ENCODE peak calls at places on chromosomes 3 and 15, in nine cellular contexts. S is A549, T is left ventricle myocardium inferior, N is psoas muscle, G is lower lobe of right lung, P is IMR-90, V is hepatocyte, U is OCI-LY7, M is heart left ventricle. A is an unnamed sample.
A peak's percentile ranks its signal among the peaks of the same experiment; 100 is the strongest.

GRCh38 chr3:32105291-32106131 is 909 bp upstream of the GPD1L start:
- DNase-seq in S (peak; percentile 44), V (no peak), M (no peak), G (no peak), P (peak; percentile 10), N (no peak), U (no peak), T (no peak), A (no peak)

GRCh38 chr3:118347781-118348557 is 686.7 kb downstream of the IGSF11 start:
- DNase-seq in N (no peak), M (no peak), T (no peak), U (no peak), V (no peak), S (no peak), G (no peak), P (no peak), A (no peak)

GRCh38 chr3:187000711-187001151 is 70.4 kb downstream of the ST6GAL1 start:
- DNase-seq in V (no peak), N (no peak), S (no peak), G (no peak), T (no peak), P (no peak), U (peak; percentile 92), M (no peak), A (no peak)

GRCh38 chr15:44034334-44034733 is 160.7 kb downstream of the FRMD5 start:
- DNase-seq in M (no peak), N (no peak), S (no peak), T (no peak), G (no peak), V (no peak), U (no peak), P (no peak), A (no peak)

GRCh38 chr3:168495251-168495650 is 399.5 kb upstream of the GOLIM4 start:
- DNase-seq in P (no peak), S (no peak), G (no peak), M (no peak), U (no peak), T (no peak), N (no peak), V (no peak), A (no peak)

GRCh38 chr3:151169700-151170224 is 33.3 kb downstream of the GPR171 start:
- DNase-seq in T (peak; percentile 55), U (no peak), G (peak; percentile 79), P (no peak), N (peak; percentile 37), V (no peak), S (no peak), M (peak; percentile 40), A (peak; percentile 60)

GRCh38 chr3:192444096-192444790 is 283.1 kb downstream of the FGF12 start:
- DNase-seq in G (peak; percentile 62), V (peak; percentile 76), T (peak; percentile 43), N (peak; percentile 41), P (peak; percentile 53), M (peak; percentile 33), S (peak; percentile 47), U (peak; percentile 69), A (peak; percentile 18)

GRCh38 chr3:54859204-54859603 is 68.7 kb downstream of the LRTM1 start:
- DNase-seq in V (no peak), U (no peak), G (no peak), S (no peak), P (peak; percentile 68), N (no peak), M (no peak), T (no peak), A (no peak)

GRCh38 chr3:16297991-16298885 is 33.2 kb downstream of the OXNAD1 start:
- DNase-seq in U (no peak), M (no peak), G (no peak), N (no peak), T (no peak), P (no peak), S (no peak), V (no peak), A (no peak)

GRCh38 chr3:115062412-115062956 is 84.6 kb downstream of the ZBTB20 start:
- DNase-seq in S (no peak), P (peak; percentile 52), U (no peak), M (no peak), T (no peak), N (no peak), V (no peak), G (no peak), A (no peak)

GRCh38 chr15:63013052-63013808 is 29.3 kb upstream of the TPM1 start:
- DNase-seq in G (no peak), U (no peak), P (peak; percentile 83), V (no peak), N (peak; percentile 29), M (no peak), T (no peak), S (no peak), A (no peak)

GRCh38 chr15:57463360-57463759 is 87.1 kb downstream of the CGNL1 start:
- DNase-seq in V (no peak), U (no peak), S (no peak), T (no peak), P (no peak), N (no peak), G (no peak), M (no peak), A (no peak)

GRCh38 chr15:57548835-57549234 is 42.9 kb upstream of the MYZAP start:
- DNase-seq in G (no peak), V (no peak), U (no peak), T (no peak), S (no peak), P (no peak), N (no peak), M (no peak), A (no peak)

GRCh38 chr3:61802772-61803171 is 241.4 kb downstream of the PTPRG start:
- DNase-seq in S (no peak), U (no peak), P (no peak), G (no peak), M (no peak), N (no peak), T (no peak), V (no peak), A (no peak)

GRCh38 chr15:39381517-39381916 is 199.4 kb upstream of the THBS1 start:
- DNase-seq in T (no peak), N (no peak), M (no peak), V (no peak), P (no peak), G (no peak), U (no peak), S (no peak), A (no peak)

GRCh38 chr15:65087873-65088642 is 11.5 kb downstream of the KBTBD13 start:
- DNase-seq in S (no peak), G (peak; percentile 65), U (no peak), N (no peak), V (no peak), M (peak; percentile 73), P (no peak), T (peak; percentile 70), A (no peak)

DNA sequence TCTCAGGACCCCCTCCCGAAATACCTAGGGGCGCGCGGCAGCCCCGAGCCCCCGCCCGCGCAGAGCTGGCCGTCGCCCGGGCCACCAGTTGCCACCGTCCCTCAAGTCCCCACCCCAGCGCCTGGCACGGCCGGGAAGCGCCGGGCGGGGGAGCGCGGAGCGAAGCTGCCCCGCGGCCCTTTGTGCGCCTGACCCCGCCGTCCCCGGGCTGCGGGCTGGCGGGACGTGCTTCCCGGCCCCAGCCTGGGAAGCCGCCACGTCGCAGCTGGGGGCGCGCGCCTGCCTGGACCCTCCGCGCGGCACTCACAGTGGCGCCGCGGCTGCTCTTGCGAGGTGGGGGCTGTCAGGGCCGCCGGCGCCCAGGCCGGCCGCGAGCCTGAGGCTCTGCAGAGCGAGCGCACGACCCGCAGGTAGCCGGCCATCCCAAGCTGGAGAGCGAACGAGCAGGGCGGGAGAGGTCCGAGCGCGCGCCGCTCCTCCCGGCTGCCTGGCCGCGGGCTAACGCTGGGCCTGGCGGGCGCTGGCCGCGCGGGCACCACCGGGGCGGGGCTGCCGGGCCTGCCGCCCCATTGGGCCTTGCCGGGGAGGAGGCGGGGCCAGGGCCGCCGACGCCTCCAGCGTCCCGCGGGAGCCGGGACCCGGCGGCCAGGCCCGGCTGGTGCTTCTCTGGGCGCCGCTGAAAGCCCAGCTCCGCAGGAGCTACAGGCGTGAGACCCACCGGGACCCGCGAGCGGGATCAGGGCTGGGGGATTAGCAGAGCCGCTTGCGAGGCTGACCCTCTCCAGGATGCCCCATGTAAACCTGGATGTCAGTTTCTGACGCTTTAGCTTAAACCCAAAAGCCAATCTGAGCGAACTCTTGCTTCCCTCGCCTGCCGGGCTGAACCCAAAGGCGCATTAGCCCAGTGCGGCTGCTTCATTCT is at the start of gene IDH2:
- DNase-seq in U (peak; percentile 84), V (peak; percentile 96), M (peak; percentile 87), G (peak; percentile 87), P (peak; percentile 79), N (peak; percentile 88), S (peak; percentile 92), T (peak; percentile 82), A (peak; percentile 68)
- TF ChIP-seq CTCF in U (no peak), V (no peak), M (peak; percentile 5), G (no peak), P (no peak), N (peak; percentile 4), S (peak; percentile 8), T (no peak), A (no peak)

DNA sequence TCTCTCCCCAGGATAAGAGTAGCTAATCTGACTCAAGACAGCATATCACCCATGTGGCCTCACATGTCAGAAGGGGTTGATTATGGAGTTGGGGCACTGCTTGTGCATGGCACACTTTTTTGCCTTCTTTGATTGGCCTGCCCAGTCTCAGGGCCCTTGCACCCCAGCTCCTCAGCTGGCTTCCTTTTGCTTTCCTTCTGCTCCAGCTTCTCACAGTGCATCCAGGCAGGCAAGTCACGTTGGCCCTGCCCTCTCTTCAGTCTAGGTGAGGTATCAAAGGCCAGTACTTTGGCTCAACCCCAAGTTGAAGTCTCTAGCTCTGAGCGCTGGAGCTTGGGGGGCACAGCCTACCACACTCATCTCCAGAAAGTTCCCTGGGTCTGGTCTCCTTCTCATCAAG is 42.2 kb downstream of the NGRN start:
- DNase-seq in T (no peak), V (no peak), G (no peak), P (no peak), N (no peak), M (no peak), S (no peak), U (no peak), A (no peak)
- H3K27ac ChIP-seq in T (no peak overlapping the region), V (no peak overlapping the region), G (no peak overlapping the region), P (no peak overlapping the region), N (no peak overlapping the region), M (no peak overlapping the region), S (no peak overlapping the region), U (no peak overlapping the region), A (no peak overlapping the region)

DNA sequence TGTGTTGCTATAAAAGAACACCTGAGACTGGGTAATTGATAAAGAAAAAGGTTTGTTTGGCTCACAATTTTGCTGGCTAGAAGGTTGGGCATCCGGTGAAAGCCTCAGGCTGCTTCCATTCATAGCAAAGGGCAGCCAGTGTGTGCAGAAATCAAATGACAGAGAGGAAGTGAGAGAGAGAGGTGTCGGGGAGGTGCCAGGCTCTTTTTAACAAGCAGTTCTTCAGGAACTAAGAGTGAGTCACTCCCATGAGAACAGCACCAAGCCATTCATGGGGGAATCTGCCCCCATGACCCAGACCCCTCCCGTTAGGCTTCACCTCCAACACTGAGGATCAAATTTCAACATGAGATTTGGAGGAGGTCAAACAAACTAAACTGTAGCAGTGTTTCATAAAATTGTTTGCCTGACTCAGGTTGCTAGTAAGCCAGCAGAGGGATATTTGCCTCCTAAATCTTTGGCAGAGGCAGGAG is 4.5 kb upstream of the PARP15 start:
- DNase-seq in U (peak; percentile 77), V (peak; percentile 23), T (no peak), P (peak; percentile 41), N (no peak), G (peak; percentile 58), M (no peak), S (no peak), A (peak; percentile 46)
- TF ChIP-seq CTCF in U (no peak), V (no peak), T (no peak), P (no peak), N (no peak), G (no peak), M (no peak), S (no peak), A (no peak)

GRCh38 chr3:128503751-128504532 is 10.9 kb upstream of the GATA2 start:
- DNase-seq in T (no peak), S (no peak), M (no peak), G (no peak), N (no peak), U (no peak), P (no peak), V (no peak), A (peak; percentile 39)
- H3K27ac ChIP-seq in T (no peak overlapping the region), S (no peak overlapping the region), M (no peak overlapping the region), G (no peak overlapping the region), N (no peak overlapping the region), U (no peak overlapping the region), P (no peak overlapping the region), V (no peak overlapping the region), A (no peak overlapping the region)